ENCODE peak calls at places on chromosome 12, in ten cellular contexts. V, F, D, K, W, R, U, E, Y and B are unnamed samples.

GRCh38 chr12:39464976-39465375 is 22.1 kb upstream of the KIF21A start:
- DNase-seq in V (no peak), F (no peak), D (no peak), K (no peak), W (no peak), R (no peak), U (no peak), E (no peak), Y (no peak), B (no peak)

GRCh38 chr12:14769462-14769836 is 33.8 kb downstream of the WBP11 start:
- DNase-seq in V (no peak), F (no peak), D (peak), K (peak), W (no peak), R (peak), U (no peak), E (no peak), Y (peak), B (no peak)

GRCh38 chr12:96774501-96775256 is 132.4 kb upstream of the NEDD1 start:
- DNase-seq in V (no peak), F (no peak), D (no peak), K (no peak), W (no peak), R (no peak), U (no peak), E (no peak), Y (no peak), B (no peak)

GRCh38 chr12:83664650-83665049 is 977.9 kb downstream of the TMTC2 start:
- DNase-seq in V (no peak), F (no peak), D (no peak), K (no peak), W (no peak), R (peak), U (no peak), E (peak), Y (no peak), B (no peak)

GRCh38 chr12:13896063-13896626 is 85.3 kb downstream of the GRIN2B start:
- DNase-seq in V (no peak), F (no peak), D (no peak), K (no peak), W (peak), R (no peak), U (no peak), E (no peak), Y (no peak), B (no peak)

GRCh38 chr12:87930033-87930432 is 99.2 kb downstream of the C12orf50 start:
- DNase-seq in V (no peak), F (no peak), D (no peak), K (no peak), W (no peak), R (no peak), U (peak), E (no peak), Y (peak), B (no peak)

GRCh38 chr12:39341179-39341578 is 101.7 kb downstream of the KIF21A start:
- DNase-seq in V (no peak), F (no peak), D (no peak), K (no peak), W (no peak), R (no peak), U (no peak), E (no peak), Y (peak), B (no peak)

GRCh38 chr12:810635-811415 is 58.4 kb downstream of the WNK1 start:
- DNase-seq in V (no peak), F (no peak), D (no peak), K (no peak), W (no peak), R (no peak), U (no peak), E (no peak), Y (no peak), B (no peak)

GRCh38 chr12:92597997-92598396 is 104.8 kb upstream of the PLEKHG7 start:
- DNase-seq in V (no peak), F (no peak), D (no peak), K (no peak), W (peak), R (no peak), U (no peak), E (no peak), Y (no peak), B (no peak)

GRCh38 chr12:6653987-6654386 is 6.8 kb upstream of the ACRBP start:
- DNase-seq in V (no peak), F (no peak), D (no peak), K (no peak), W (no peak), R (no peak), U (no peak), E (no peak), Y (no peak), B (no peak)

GRCh38 chr12:113019045-113019444 is 37.5 kb upstream of the DTX1 start:
- DNase-seq in V (no peak), F (no peak), D (no peak), K (no peak), W (no peak), R (no peak), U (no peak), E (no peak), Y (peak), B (no peak)

GRCh38 chr12:98440165-98440581 is 75.2 kb upstream of the TMPO start:
- DNase-seq in V (no peak), F (no peak), D (no peak), K (peak), W (peak), R (no peak), U (peak), E (no peak), Y (peak), B (no peak)

GRCh38 chr12:125890983-125891382 is 825.7 kb downstream of the AACS start:
- DNase-seq in V (no peak), F (no peak), D (no peak), K (no peak), W (no peak), R (no peak), U (peak), E (no peak), Y (no peak), B (no peak)

GRCh38 chr12:112131686-112132085 is 6.3 kb downstream of the TRAFD1 start:
- DNase-seq in V (no peak), F (no peak), D (no peak), K (no peak), W (no peak), R (no peak), U (no peak), E (no peak), Y (no peak), B (no peak)

GRCh38 chr12:93766802-93767523 is 89.8 kb downstream of the CRADD start:
- DNase-seq in V (peak), F (no peak), D (no peak), K (peak), W (peak), R (no peak), U (no peak), E (peak), Y (peak), B (no peak)